ENCODE peak calls at places on chromosomes 7 and 10, in seven cellular contexts. One of them, this sample, is unnamed.
A peak's percentile ranks its signal among the peaks of the same experiment; 100 is the strongest.

GRCh38 chr7:34900891-34901493 is 136.3 kb downstream of the DPY19L1 start:
- DNase-seq in left ventricle myocardium inferior: peak; percentile 42
- DNase-seq in keratinocyte: no peak
- DNase-seq in cardiac muscle cell: no peak
- DNase-seq in GM23248: no peak
- DNase-seq in stomach: no peak
- DNase-seq in CD8-positive, alpha-beta memory T cell: no peak
- DNase-seq in this sample: no peak

GRCh38 chr7:137962875-137963507 is 38.9 kb downstream of the CREB3L2 start:
- DNase-seq in left ventricle myocardium inferior: no peak
- DNase-seq in keratinocyte: no peak
- DNase-seq in cardiac muscle cell: no peak
- DNase-seq in GM23248: no peak
- DNase-seq in stomach: no peak
- DNase-seq in CD8-positive, alpha-beta memory T cell: no peak
- DNase-seq in this sample: no peak

GRCh38 chr7:158802535-158803199 is 26.6 kb downstream of the ESYT2 start:
- DNase-seq in left ventricle myocardium inferior: no peak
- DNase-seq in keratinocyte: peak; percentile 56
- DNase-seq in cardiac muscle cell: no peak
- DNase-seq in GM23248: peak; percentile 59
- DNase-seq in stomach: no peak
- DNase-seq in CD8-positive, alpha-beta memory T cell: no peak
- DNase-seq in this sample: no peak

GRCh38 chr7:133975130-133975529 is 152.0 kb upstream of the LRGUK start:
- DNase-seq in left ventricle myocardium inferior: no peak
- DNase-seq in keratinocyte: no peak
- DNase-seq in cardiac muscle cell: no peak
- DNase-seq in GM23248: peak; percentile 9
- DNase-seq in stomach: no peak
- DNase-seq in CD8-positive, alpha-beta memory T cell: no peak
- DNase-seq in this sample: no peak

GRCh38 chr10:75281980-75282379 is 46.2 kb upstream of the COMTD1 start:
- DNase-seq in left ventricle myocardium inferior: no peak
- DNase-seq in keratinocyte: peak; percentile 54
- DNase-seq in cardiac muscle cell: no peak
- DNase-seq in GM23248: no peak
- DNase-seq in stomach: no peak
- DNase-seq in CD8-positive, alpha-beta memory T cell: no peak
- DNase-seq in this sample: no peak

GRCh38 chr10:3427846-3428442 is 255.4 kb upstream of the PITRM1 start:
- DNase-seq in left ventricle myocardium inferior: peak; percentile 58
- DNase-seq in keratinocyte: no peak
- DNase-seq in cardiac muscle cell: no peak
- DNase-seq in GM23248: no peak
- DNase-seq in stomach: no peak
- DNase-seq in CD8-positive, alpha-beta memory T cell: no peak
- DNase-seq in this sample: no peak

GRCh38 chr10:82392533-82392932 is 517.5 kb downstream of the NRG3 start:
- DNase-seq in left ventricle myocardium inferior: no peak
- DNase-seq in keratinocyte: no peak
- DNase-seq in cardiac muscle cell: no peak
- DNase-seq in GM23248: no peak
- DNase-seq in stomach: no peak
- DNase-seq in CD8-positive, alpha-beta memory T cell: no peak
- DNase-seq in this sample: no peak

GRCh38 chr7:125316451-125316850 is 386.8 kb upstream of the POT1 start:
- DNase-seq in left ventricle myocardium inferior: no peak
- DNase-seq in keratinocyte: no peak
- DNase-seq in cardiac muscle cell: peak; percentile 83
- DNase-seq in GM23248: no peak
- DNase-seq in stomach: no peak
- DNase-seq in CD8-positive, alpha-beta memory T cell: no peak
- DNase-seq in this sample: peak; percentile 76

GRCh38 chr7:17937506-17938115 is 2.7 kb downstream of the SNX13 start:
- DNase-seq in left ventricle myocardium inferior: no peak
- DNase-seq in keratinocyte: no peak
- DNase-seq in cardiac muscle cell: no peak
- DNase-seq in GM23248: peak; percentile 61
- DNase-seq in stomach: no peak
- DNase-seq in CD8-positive, alpha-beta memory T cell: no peak
- DNase-seq in this sample: no peak

GRCh38 chr7:116211006-116211912 is 920 bp downstream of the TES start:
- DNase-seq in left ventricle myocardium inferior: peak; percentile 67
- DNase-seq in keratinocyte: peak; percentile 67
- DNase-seq in cardiac muscle cell: peak; percentile 55
- DNase-seq in GM23248: peak; percentile 93
- DNase-seq in stomach: peak; percentile 88
- DNase-seq in CD8-positive, alpha-beta memory T cell: peak; percentile 86
- DNase-seq in this sample: peak; percentile 57

DNA sequence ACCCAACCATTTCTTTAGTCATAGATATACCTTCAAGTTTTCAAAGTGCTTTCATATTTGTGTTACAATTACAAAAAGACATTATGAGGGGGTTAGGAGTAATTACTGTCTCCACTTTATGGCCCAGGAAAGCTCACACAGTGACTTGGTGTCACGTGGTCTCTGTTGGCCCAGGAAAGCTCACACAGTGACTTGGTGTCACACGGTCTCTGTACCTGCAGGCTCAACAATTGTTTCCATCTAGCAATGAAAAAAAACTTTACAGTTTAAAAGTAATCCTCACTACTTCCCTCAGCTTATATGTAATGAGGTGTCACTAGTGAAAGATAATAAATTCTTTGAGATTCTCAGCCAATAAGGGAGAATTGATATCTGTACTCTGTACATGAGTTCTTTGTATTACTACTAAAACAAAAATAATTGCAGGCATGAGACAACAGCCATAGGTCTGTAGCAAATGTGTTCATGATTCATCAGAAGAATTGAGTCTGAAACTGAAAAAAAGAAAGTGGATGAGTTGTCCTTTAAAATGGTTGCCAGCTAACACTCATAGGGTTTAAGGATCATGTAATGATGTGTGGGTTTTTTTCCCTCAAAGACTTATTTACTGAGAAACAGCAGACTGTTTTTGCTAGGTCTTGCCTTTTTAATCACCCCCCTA is 10.9 kb downstream of the OGDH start:
- DNase-seq in left ventricle myocardium inferior: no peak
- DNase-seq in keratinocyte: no peak
- DNase-seq in cardiac muscle cell: no peak
- DNase-seq in GM23248: peak; percentile 92
- DNase-seq in stomach: no peak
- DNase-seq in CD8-positive, alpha-beta memory T cell: no peak
- DNase-seq in this sample: no peak
- H3K27ac ChIP-seq in left ventricle myocardium inferior: peak overlapping the region; percentile 45
- H3K27ac ChIP-seq in keratinocyte: peak overlapping the region; percentile 83
- H3K27ac ChIP-seq in cardiac muscle cell: no peak overlapping the region
- H3K27ac ChIP-seq in GM23248: peak overlapping the region; percentile 89
- H3K27ac ChIP-seq in stomach: no peak overlapping the region
- H3K27ac ChIP-seq in CD8-positive, alpha-beta memory T cell: no peak overlapping the region
- H3K27ac ChIP-seq in this sample: no peak overlapping the region

GRCh38 chr10:102133373-102134195 is 744 bp downstream of the PPRC1 start:
- DNase-seq in left ventricle myocardium inferior: peak; percentile 74
- DNase-seq in keratinocyte: no peak
- DNase-seq in cardiac muscle cell: peak; percentile 82
- DNase-seq in GM23248: peak; percentile 88
- DNase-seq in stomach: peak; percentile 63
- DNase-seq in CD8-positive, alpha-beta memory T cell: peak; percentile 31
- DNase-seq in this sample: peak; percentile 80

GRCh38 chr10:102132563-102133372 is at the start of gene PPRC1:
- DNase-seq in left ventricle myocardium inferior: peak; percentile 99
- DNase-seq in keratinocyte: peak; percentile 94
- DNase-seq in cardiac muscle cell: peak; percentile 99
- DNase-seq in GM23248: peak; percentile 100
- DNase-seq in stomach: peak; percentile 99
- DNase-seq in CD8-positive, alpha-beta memory T cell: peak; percentile 97
- DNase-seq in this sample: peak; percentile 98

GRCh38 chr10:102139281-102140110 is 6.7 kb downstream of the PPRC1 start:
- DNase-seq in left ventricle myocardium inferior: no peak
- DNase-seq in keratinocyte: no peak
- DNase-seq in cardiac muscle cell: no peak
- DNase-seq in GM23248: no peak
- DNase-seq in stomach: no peak
- DNase-seq in CD8-positive, alpha-beta memory T cell: no peak
- DNase-seq in this sample: no peak

GRCh38 chr10:102134416-102134815 is 1.6 kb downstream of the PPRC1 start:
- DNase-seq in left ventricle myocardium inferior: no peak
- DNase-seq in keratinocyte: no peak
- DNase-seq in cardiac muscle cell: no peak
- DNase-seq in GM23248: no peak
- DNase-seq in stomach: no peak
- DNase-seq in CD8-positive, alpha-beta memory T cell: no peak
- DNase-seq in this sample: no peak

GRCh38 chr10:102135956-102136526 is 3.2 kb downstream of the PPRC1 start:
- DNase-seq in left ventricle myocardium inferior: no peak
- DNase-seq in keratinocyte: no peak
- DNase-seq in cardiac muscle cell: no peak
- DNase-seq in GM23248: no peak
- DNase-seq in stomach: no peak
- DNase-seq in CD8-positive, alpha-beta memory T cell: no peak
- DNase-seq in this sample: no peak
- H3K4me3 ChIP-seq in left ventricle myocardium inferior: no peak overlapping the region
- H3K4me3 ChIP-seq in keratinocyte: peak overlapping the region; percentile 46
- H3K4me3 ChIP-seq in cardiac muscle cell: no peak overlapping the region
- H3K4me3 ChIP-seq in GM23248: no peak overlapping the region
- H3K4me3 ChIP-seq in stomach: no peak overlapping the region
- H3K4me3 ChIP-seq in CD8-positive, alpha-beta memory T cell: no peak overlapping the region
- H3K4me3 ChIP-seq in this sample: no peak overlapping the region

GRCh38 chr10:12924911-12925310 is 76.6 kb downstream of the CCDC3 start:
- DNase-seq in left ventricle myocardium inferior: no peak
- DNase-seq in keratinocyte: no peak
- DNase-seq in cardiac muscle cell: no peak
- DNase-seq in GM23248: no peak
- DNase-seq in stomach: no peak
- DNase-seq in CD8-positive, alpha-beta memory T cell: no peak
- DNase-seq in this sample: no peak
- H3K27me3 ChIP-seq in left ventricle myocardium inferior: peaks cover 16% of the 10 kb centered on the region
- H3K27me3 ChIP-seq in keratinocyte: no peaks in the 10 kb centered on the region
- H3K27me3 ChIP-seq in cardiac muscle cell: no peaks in the 10 kb centered on the region
- H3K27me3 ChIP-seq in GM23248: no peaks in the 10 kb centered on the region
- H3K27me3 ChIP-seq in stomach: no peaks in the 10 kb centered on the region
- H3K27me3 ChIP-seq in CD8-positive, alpha-beta memory T cell: no peaks in the 10 kb centered on the region
- H3K27me3 ChIP-seq in this sample: no peaks in the 10 kb centered on the region

DNA sequence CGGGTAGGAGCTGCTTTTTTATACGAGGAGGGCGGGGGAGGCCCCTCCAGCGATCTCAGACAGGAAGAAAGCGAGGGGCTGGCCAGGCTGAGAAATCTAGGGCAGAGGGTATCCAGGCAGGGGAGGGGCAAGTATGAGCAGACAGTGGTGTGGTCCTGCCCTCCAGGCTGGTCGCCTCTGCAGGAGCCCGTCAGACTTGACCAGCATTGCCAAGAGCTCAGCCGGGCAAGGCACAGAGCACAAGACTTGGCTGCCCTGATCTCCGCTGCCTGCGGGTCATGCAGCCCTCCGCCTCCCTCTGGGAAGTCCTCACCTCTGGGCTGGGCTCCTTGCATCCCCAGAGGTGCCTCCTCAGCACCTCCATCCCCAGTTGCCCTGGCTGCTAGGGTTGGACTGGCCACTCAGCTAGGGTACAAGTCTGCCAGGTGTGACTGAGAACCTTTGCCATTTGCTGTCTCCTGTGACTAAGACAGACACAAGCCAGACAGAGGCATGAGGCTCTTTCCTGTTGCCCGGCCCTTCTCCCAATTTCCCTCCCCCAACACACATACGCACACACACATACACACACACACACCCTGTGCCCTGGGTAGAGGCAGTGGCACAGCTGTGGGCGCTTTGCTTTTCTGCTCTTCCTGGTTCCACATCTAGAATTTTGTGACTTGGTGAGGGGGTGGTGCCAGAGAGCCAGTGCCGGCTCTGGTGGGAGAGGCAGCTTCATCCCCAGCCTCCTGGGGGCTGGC is 59.1 kb upstream of the PPIF start:
- DNase-seq in left ventricle myocardium inferior: no peak
- DNase-seq in keratinocyte: no peak
- DNase-seq in cardiac muscle cell: no peak
- DNase-seq in GM23248: no peak
- DNase-seq in stomach: no peak
- DNase-seq in CD8-positive, alpha-beta memory T cell: no peak
- DNase-seq in this sample: no peak
- H3K27ac ChIP-seq in left ventricle myocardium inferior: no peak overlapping the region
- H3K27ac ChIP-seq in keratinocyte: no peak overlapping the region
- H3K27ac ChIP-seq in cardiac muscle cell: peak overlapping the region; percentile 14
- H3K27ac ChIP-seq in GM23248: no peak overlapping the region
- H3K27ac ChIP-seq in stomach: no peak overlapping the region
- H3K27ac ChIP-seq in CD8-positive, alpha-beta memory T cell: no peak overlapping the region
- H3K27ac ChIP-seq in this sample: no peak overlapping the region

GRCh38 chr7:149005427-149006344 is 22.6 kb downstream of the PDIA4 start:
- DNase-seq in left ventricle myocardium inferior: peak; percentile 86
- DNase-seq in keratinocyte: no peak
- DNase-seq in cardiac muscle cell: peak; percentile 88
- DNase-seq in GM23248: peak; percentile 76
- DNase-seq in stomach: peak; percentile 88
- DNase-seq in CD8-positive, alpha-beta memory T cell: peak; percentile 74
- DNase-seq in this sample: peak; percentile 86
- H3K4me3 ChIP-seq in left ventricle myocardium inferior: no peak overlapping the region
- H3K4me3 ChIP-seq in keratinocyte: no peak overlapping the region
- H3K4me3 ChIP-seq in cardiac muscle cell: no peak overlapping the region
- H3K4me3 ChIP-seq in GM23248: no peak overlapping the region
- H3K4me3 ChIP-seq in stomach: no peak overlapping the region
- H3K4me3 ChIP-seq in CD8-positive, alpha-beta memory T cell: no peak overlapping the region
- H3K4me3 ChIP-seq in this sample: no peak overlapping the region

DNA sequence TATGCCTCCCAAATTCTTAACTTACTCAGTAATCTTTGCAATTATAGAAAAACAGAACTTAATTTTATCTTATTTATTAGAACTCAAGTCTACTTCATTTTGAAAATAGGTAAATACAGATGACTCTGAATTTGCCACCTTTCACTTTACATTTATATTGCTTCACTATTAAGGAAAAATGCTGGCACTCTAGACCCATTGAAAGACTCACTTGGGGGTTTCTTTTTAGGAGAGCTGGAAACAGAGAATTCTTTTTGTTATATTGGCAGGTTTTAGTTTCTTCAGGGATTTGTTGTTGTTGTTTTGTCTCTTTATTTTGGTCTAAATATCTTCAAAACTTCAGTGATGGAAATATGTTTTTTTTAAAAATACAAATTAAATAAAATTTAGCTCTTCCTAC is 111.1 kb downstream of the RUNDC3B start:
- DNase-seq in left ventricle myocardium inferior: no peak
- DNase-seq in keratinocyte: no peak
- DNase-seq in cardiac muscle cell: no peak
- DNase-seq in GM23248: no peak
- DNase-seq in stomach: no peak
- DNase-seq in CD8-positive, alpha-beta memory T cell: no peak
- DNase-seq in this sample: no peak
- H3K27me3 ChIP-seq in left ventricle myocardium inferior: no peaks in the 10 kb centered on the region
- H3K27me3 ChIP-seq in keratinocyte: no peaks in the 10 kb centered on the region
- H3K27me3 ChIP-seq in cardiac muscle cell: no peaks in the 10 kb centered on the region
- H3K27me3 ChIP-seq in GM23248: no peaks in the 10 kb centered on the region
- H3K27me3 ChIP-seq in stomach: no peaks in the 10 kb centered on the region
- H3K27me3 ChIP-seq in CD8-positive, alpha-beta memory T cell: no peaks in the 10 kb centered on the region
- H3K27me3 ChIP-seq in this sample: no peaks in the 10 kb centered on the region

GRCh38 chr7:1762238-1762945 is 92.3 kb downstream of the ELFN1 start:
- DNase-seq in left ventricle myocardium inferior: no peak
- DNase-seq in keratinocyte: no peak
- DNase-seq in cardiac muscle cell: no peak
- DNase-seq in GM23248: no peak
- DNase-seq in stomach: no peak
- DNase-seq in CD8-positive, alpha-beta memory T cell: no peak
- DNase-seq in this sample: no peak
- H3K27ac ChIP-seq in left ventricle myocardium inferior: no peak overlapping the region
- H3K27ac ChIP-seq in keratinocyte: no peak overlapping the region
- H3K27ac ChIP-seq in cardiac muscle cell: no peak overlapping the region
- H3K27ac ChIP-seq in GM23248: no peak overlapping the region
- H3K27ac ChIP-seq in stomach: no peak overlapping the region
- H3K27ac ChIP-seq in CD8-positive, alpha-beta memory T cell: no peak overlapping the region
- H3K27ac ChIP-seq in this sample: no peak overlapping the region

GRCh38 chr7:100965051-100965722 is 4.2 kb upstream of the MUC12 start:
- DNase-seq in left ventricle myocardium inferior: no peak
- DNase-seq in keratinocyte: no peak
- DNase-seq in cardiac muscle cell: no peak
- DNase-seq in GM23248: no peak
- DNase-seq in stomach: no peak
- DNase-seq in CD8-positive, alpha-beta memory T cell: no peak
- DNase-seq in this sample: no peak
- H3K4me3 ChIP-seq in left ventricle myocardium inferior: peak overlapping the region; percentile 50
- H3K4me3 ChIP-seq in keratinocyte: peak overlapping the region; percentile 11
- H3K4me3 ChIP-seq in cardiac muscle cell: peak overlapping the region; percentile 21
- H3K4me3 ChIP-seq in GM23248: no peak overlapping the region
- H3K4me3 ChIP-seq in stomach: peak overlapping the region; percentile 50
- H3K4me3 ChIP-seq in CD8-positive, alpha-beta memory T cell: peak overlapping the region; percentile 55
- H3K4me3 ChIP-seq in this sample: no peak overlapping the region